ENCODE peak calls at places on chromosome X, in five cellular contexts. L is GM23338, S is HepG2, Z is hepatocyte, U is PC-9. F is an unnamed sample.

GRCh38 chrX:24231169-24231568 is 81.6 kb downstream of the ZFX start:
- DNase-seq in L (no peak), S (no peak), Z (peak; percentile 76), U (peak; percentile 14), F (peak; percentile 90)

GRCh38 chrX:137747231-137747630 is 181.3 kb downstream of the ZIC3 start:
- DNase-seq in L (peak; percentile 71), S (no peak), Z (no peak), U (no peak), F (no peak)

GRCh38 chrX:31318866-31319265 is 247.0 kb upstream of the FTHL17 start:
- DNase-seq in L (no peak), S (no peak), Z (no peak), U (no peak), F (no peak)

GRCh38 chrX:10106801-10107200 is 50.0 kb upstream of the CLCN4 start:
- DNase-seq in L (no peak), S (no peak), Z (no peak), U (no peak), F (no peak)

GRCh38 chrX:67544281-67544680 is 460 bp downstream of the AR start:
- DNase-seq in L (peak; percentile 31), S (no peak), Z (peak; percentile 16), U (no peak), F (peak; percentile 79)

GRCh38 chrX:48498374-48498809 is 10.4 kb upstream of the PORCN start:
- DNase-seq in L (no peak), S (no peak), Z (no peak), U (no peak), F (peak; percentile 90)

GRCh38 chrX:119763175-119763574 is 4.8 kb downstream of the SOWAHD start:
- DNase-seq in L (peak; percentile 54), S (no peak), Z (no peak), U (peak; percentile 51), F (peak; percentile 92)

GRCh38 chrX:47172971-47173792 is 20.4 kb upstream of the UBA1 start:
- DNase-seq in L (no peak), S (no peak), Z (no peak), U (no peak), F (peak; percentile 34)

GRCh38 chrX:40107291-40108083 is 9.7 kb upstream of the BCOR start:
- DNase-seq in L (peak; percentile 44), S (no peak), Z (peak; percentile 76), U (peak; percentile 53), F (peak; percentile 91)

GRCh38 chrX:48823029-48823428 is 3.3 kb upstream of the ERAS start:
- DNase-seq in L (no peak), S (no peak), Z (no peak), U (no peak), F (peak; percentile 43)

GRCh38 chrX:122739770-122740169 is 444.3 kb upstream of the GRIA3 start:
- DNase-seq in L (peak; percentile 18), S (peak; percentile 0), Z (peak; percentile 8), U (no peak), F (no peak)

GRCh38 chrX:13396887-13397286 is 77.0 kb upstream of the ATXN3L start:
- DNase-seq in L (no peak), S (no peak), Z (no peak), U (no peak), F (peak; percentile 77)

GRCh38 chrX:124098089-124098488 is 136.6 kb downstream of the STAG2 start:
- DNase-seq in L (peak; percentile 27), S (peak; percentile 9), Z (peak; percentile 49), U (no peak), F (peak; percentile 38)

GRCh38 chrX:7146026-7146702 is 1.3 kb upstream of the STS start:
- DNase-seq in L (no peak), S (no peak), Z (no peak), U (no peak), F (no peak)

GRCh38 chrX:20829665-20830481 is 544.3 kb upstream of the CNKSR2 start:
- DNase-seq in L (no peak), S (no peak), Z (no peak), U (no peak), F (peak; percentile 18)

DNA sequence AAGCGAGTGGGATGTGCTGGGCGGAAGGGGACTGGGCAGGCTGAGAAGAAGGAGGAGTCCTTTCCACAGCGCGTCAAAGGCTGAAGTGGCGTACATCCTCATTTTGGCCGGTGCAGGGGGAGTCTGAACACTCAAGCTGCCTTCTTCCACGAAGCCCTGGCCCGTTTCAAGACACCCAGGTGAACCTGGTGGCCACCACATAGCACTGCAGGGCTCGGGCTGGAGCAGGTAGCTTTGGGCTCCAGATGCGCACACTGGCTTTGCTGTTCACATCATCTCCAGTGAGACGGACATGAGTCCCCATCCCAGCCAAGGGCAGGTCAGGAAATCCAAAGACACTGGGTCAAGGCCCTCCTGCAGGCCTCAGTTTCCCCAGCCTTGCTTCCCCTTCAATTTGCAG is 30.3 kb downstream of the CCNQ start:
- DNase-seq in L (peak; percentile 44), S (no peak), Z (no peak), U (no peak), F (no peak)
- TF ChIP-seq CTCF in L (peak; percentile 17), S (no peak), Z (no peak), U (peak; percentile 12), F (no peak)

GRCh38 chrX:93673056-93673868 is at the start of gene NAP1L3:
- DNase-seq in L (peak; percentile 88), S (peak; percentile 5), Z (peak; percentile 89), U (no peak), F (peak; percentile 73)
- H2AFZ ChIP-seq in L (peak within 1 kb of the TSS; percentile 88), S (no peak within 1 kb of the TSS), Z (peak within 1 kb of the TSS; percentile 97), U (no peak within 1 kb of the TSS), F (peak within 1 kb of the TSS; percentile 89)

DNA sequence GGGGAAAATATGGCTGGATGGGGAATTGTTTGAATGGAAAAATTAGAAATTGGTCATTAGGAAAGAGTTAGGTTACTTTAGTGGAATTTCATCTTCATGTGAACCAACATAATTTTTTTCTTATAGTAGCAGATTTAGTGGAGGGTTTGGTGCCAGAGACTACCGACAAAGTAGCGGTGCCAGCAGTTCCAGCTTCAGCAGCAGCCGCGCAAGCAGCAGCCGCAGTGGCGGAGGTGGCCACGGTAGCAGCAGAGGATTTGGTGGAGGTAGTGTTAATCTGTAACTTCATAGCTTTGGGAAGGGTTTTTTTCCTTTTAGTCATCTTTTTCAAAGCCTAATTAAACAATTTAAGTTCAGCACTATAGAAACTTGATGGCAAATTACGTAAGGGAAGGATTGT is 13.2 kb downstream of the DDX3X start:
- DNase-seq in L (no peak), S (no peak), Z (no peak), U (no peak), F (no peak)
- H3K4me1 ChIP-seq in L (peaks cover 7% of the 10 kb centered on the region), S (no peaks in the 10 kb centered on the region), Z (no peaks in the 10 kb centered on the region), U (peaks cover 1% of the 10 kb centered on the region), F (peaks cover 14% of the 10 kb centered on the region)

DNA sequence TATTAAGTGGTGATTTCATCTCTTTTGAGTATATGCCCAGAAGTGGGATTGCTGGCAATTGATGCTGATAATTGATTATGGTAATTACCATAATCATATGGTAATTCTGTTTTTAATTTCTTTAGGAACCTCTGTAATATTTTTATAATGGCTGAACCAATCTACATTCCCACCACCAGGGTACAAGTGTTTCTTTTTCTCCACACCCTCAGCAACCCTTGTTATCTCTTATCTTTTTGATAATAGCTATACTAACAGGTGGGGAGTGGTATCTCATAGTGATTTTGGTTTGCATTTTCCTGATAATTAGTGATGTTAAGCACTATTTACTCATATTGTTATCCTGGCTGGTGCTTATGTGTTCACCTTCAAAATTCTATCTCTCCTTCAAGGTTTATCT is 212.6 kb downstream of the FMR1NB start:
- DNase-seq in L (no peak), S (no peak), Z (no peak), U (no peak), F (no peak)
- TF ChIP-seq CTCF in L (no peak), S (no peak), Z (no peak), U (no peak), F (no peak)

DNA sequence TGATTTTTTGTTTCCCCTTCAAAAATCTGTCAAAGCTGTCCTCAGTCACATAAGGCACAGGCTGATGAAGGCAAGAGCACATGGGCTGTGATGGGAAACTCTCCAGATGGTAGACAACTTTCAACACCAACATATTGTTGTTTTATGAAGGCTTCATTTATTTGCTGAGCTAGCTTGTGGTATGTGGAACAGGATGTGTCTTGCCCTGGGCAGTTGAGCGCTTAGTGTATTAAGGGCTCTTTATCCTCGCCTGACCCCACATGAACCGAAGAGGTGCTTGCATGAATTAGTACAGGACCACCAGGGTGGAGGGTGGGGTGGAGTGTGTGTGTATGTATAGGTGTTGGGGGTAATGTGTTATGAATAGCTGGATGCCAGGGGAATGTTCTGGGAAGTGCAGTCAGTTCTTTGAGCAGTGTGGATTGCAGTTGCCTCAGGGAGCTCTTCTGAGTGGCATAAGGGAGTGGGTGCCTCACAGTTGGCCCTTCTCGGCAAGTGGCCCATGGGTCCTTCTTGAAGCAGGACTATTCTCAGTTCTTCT is 103.1 kb downstream of the PHEX start:
- DNase-seq in L (no peak), S (no peak), Z (no peak), U (peak; percentile 14), F (peak; percentile 37)
- H2AFZ ChIP-seq in L (no peak overlapping the region), S (no peak overlapping the region), Z (no peak overlapping the region), U (no peak overlapping the region), F (no peak overlapping the region)

GRCh38 chrX:65705439-65705838 is 38.0 kb downstream of the MSN start:
- DNase-seq in L (no peak), S (no peak), Z (no peak), U (no peak), F (no peak)
- H3K4me1 ChIP-seq in L (no peaks in the 10 kb centered on the region), S (no peaks in the 10 kb centered on the region), Z (no peaks in the 10 kb centered on the region), U (peaks cover 21% of the 10 kb centered on the region), F (peaks cover 28% of the 10 kb centered on the region)

DNA sequence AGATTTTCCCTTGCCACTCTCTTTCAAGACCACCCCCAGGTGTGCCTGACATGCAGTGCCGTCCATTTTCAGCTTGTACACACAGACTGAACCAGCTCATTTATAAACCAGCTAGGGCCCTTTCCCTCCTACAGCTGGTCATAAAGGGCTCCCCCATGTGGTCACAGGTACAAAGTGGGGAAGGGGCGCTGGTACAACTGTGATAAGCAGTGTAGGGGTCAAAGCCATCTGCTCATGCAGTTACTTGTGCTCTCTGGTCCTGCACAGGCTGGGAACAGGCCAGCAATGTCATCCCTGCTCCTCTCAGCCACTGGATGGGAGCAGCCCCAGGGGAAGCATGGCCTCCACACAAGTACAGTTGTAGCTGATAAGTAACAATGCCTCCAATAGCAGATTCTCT is 20.6 kb downstream of the GABRQ start:
- DNase-seq in L (peak; percentile 57), S (no peak), Z (no peak), U (no peak), F (no peak)
- TF ChIP-seq CTCF in L (peak; percentile 43), S (peak; percentile 34), Z (no peak), U (peak; percentile 48), F (no peak)

GRCh38 chrX:49878834-49879655 is at the start of gene USP27X:
- DNase-seq in L (peak; percentile 74), S (peak; percentile 86), Z (peak; percentile 88), U (peak; percentile 66), F (peak; percentile 92)
- H2AFZ ChIP-seq in L (peak within 1 kb of the TSS; percentile 96), S (no peak within 1 kb of the TSS), Z (peak within 1 kb of the TSS; percentile 76), U (no peak within 1 kb of the TSS), F (peak within 1 kb of the TSS; percentile 85)

GRCh38 chrX:1485033-1485432 is 32.3 kb upstream of the ASMTL start:
- DNase-seq in L (no peak), S (no peak), Z (no peak), U (no peak), F (no peak)
- H3K4me1 ChIP-seq in L (no peaks in the 10 kb centered on the region), S (peaks cover 30% of the 10 kb centered on the region), Z (no peaks in the 10 kb centered on the region), U (no peaks in the 10 kb centered on the region), F (no peaks in the 10 kb centered on the region)